ENCODE peak calls at places on chromosomes 5 and 9, in eight cellular contexts. P is adrenal gland, H is breast epithelium, U is A549, B is heart left ventricle, S is lower leg skin, G is ovary, J is HCT116. D is an unnamed sample.
A peak's percentile ranks its signal among the peaks of the same experiment; 100 is the strongest.

GRCh38 chr5:89417990-89418820 is 535.2 kb upstream of the MEF2C start:
- DNase-seq in P (no peak), H (no peak), U (no peak), B (no peak), S (no peak), G (no peak), J (no peak), D (no peak)

GRCh38 chr5:176446884-176447537 is 1.2 kb upstream of the FAF2 start:
- DNase-seq in P (peak; percentile 25), H (no peak), U (no peak), B (no peak), S (peak; percentile 87), G (peak; percentile 40), J (no peak), D (no peak)

GRCh38 chr5:172881691-172882370 is 47.8 kb downstream of the ERGIC1 start:
- DNase-seq in P (peak; percentile 86), H (no peak), U (no peak), B (peak; percentile 48), S (no peak), G (no peak), J (peak; percentile 10), D (no peak)

GRCh38 chr5:95331358-95331757 is 46.5 kb upstream of the MCTP1 start:
- DNase-seq in P (no peak), H (no peak), U (no peak), B (no peak), S (no peak), G (no peak), J (no peak), D (no peak)

GRCh38 chr9:93128011-93128714 is 5.9 kb downstream of the NINJ1 start:
- DNase-seq in P (peak; percentile 12), H (no peak), U (no peak), B (peak; percentile 25), S (peak; percentile 80), G (peak; percentile 11), J (no peak), D (peak; percentile 15)

GRCh38 chr9:34620061-34620994 is at the start of gene DCTN3:
- DNase-seq in P (peak; percentile 96), H (peak; percentile 94), U (peak; percentile 97), B (peak; percentile 96), S (peak; percentile 98), G (peak; percentile 88), J (peak; percentile 89), D (peak; percentile 96)

GRCh38 chr5:126056851-126057622 is 366.2 kb upstream of the GRAMD2B start:
- DNase-seq in P (no peak), H (no peak), U (no peak), B (no peak), S (no peak), G (no peak), J (no peak), D (no peak)

GRCh38 chr5:151678146-151678545 is 8.6 kb downstream of the SPARC start:
- DNase-seq in P (no peak), H (no peak), U (no peak), B (peak; percentile 62), S (no peak), G (no peak), J (no peak), D (no peak)

GRCh38 chr5:176728810-176729209 is 81.5 kb downstream of the TSPAN17 start:
- DNase-seq in P (no peak), H (no peak), U (no peak), B (no peak), S (no peak), G (no peak), J (no peak), D (no peak)

GRCh38 chr9:90515550-90515949 is 127.1 kb downstream of the DIRAS2 start:
- DNase-seq in P (no peak), H (no peak), U (no peak), B (no peak), S (no peak), G (no peak), J (no peak), D (no peak)

GRCh38 chr9:111948958-111949357 is 52.3 kb downstream of the UGCG start:
- DNase-seq in P (no peak), H (no peak), U (no peak), B (no peak), S (no peak), G (no peak), J (no peak), D (no peak)

GRCh38 chr9:107638922-107639321 is 149.4 kb upstream of the KLF4 start:
- DNase-seq in P (peak; percentile 79), H (peak; percentile 21), U (no peak), B (peak; percentile 78), S (peak; percentile 94), G (peak; percentile 76), J (no peak), D (peak; percentile 82)

GRCh38 chr5:56993241-56993640 is 41.3 kb upstream of the MIER3 start:
- DNase-seq in P (no peak), H (no peak), U (no peak), B (no peak), S (no peak), G (no peak), J (no peak), D (no peak)

GRCh38 chr5:669842-670395 is 23.2 kb downstream of the TPPP start:
- DNase-seq in P (no peak), H (no peak), U (no peak), B (peak; percentile 27), S (no peak), G (no peak), J (no peak), D (no peak)

GRCh38 chr5:140423609-140424008 is 22.0 kb downstream of the ANKHD1 start:
- DNase-seq in P (no peak), H (no peak), U (no peak), B (no peak), S (no peak), G (no peak), J (no peak), D (no peak)

DNA sequence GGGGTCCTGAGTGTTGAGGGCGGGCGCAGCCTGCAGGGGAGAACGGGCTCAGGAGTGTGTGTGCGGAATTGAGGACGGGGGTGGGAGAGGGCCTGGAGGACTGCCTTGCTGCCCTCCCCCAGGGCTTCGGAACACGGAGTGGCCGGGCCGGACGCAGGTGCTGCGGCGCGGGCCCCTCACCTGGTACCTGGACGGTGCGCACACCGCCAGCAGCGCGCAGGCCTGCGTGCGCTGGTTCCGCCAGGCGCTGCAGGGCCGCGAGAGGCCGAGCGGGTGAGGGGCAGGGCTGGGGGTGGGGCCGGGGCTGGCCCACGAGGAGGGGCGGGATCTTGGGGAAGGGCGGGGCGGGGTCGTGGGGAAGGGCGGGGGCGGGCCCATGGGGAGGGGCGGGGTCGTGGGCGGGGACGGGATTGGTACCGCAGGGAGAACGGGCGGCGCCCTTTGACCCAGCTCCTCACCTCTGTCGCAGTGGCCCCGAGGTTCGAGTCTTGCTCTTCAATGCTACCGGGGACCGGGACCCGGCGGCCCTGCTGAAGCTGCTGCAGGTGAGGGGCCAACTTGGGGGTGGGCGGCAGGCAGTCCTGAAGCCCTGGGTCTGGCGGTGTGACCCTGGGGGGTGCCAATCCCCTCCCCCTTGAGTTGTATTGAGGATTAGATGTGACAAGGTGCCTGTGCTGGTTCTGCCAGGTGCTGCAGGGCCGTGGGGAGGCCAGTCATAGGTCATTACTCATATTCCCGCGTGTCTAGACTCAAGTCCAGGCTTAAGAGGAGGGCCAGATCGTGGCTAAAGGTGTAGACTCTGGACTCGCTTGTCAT is 7.1 kb downstream of the FPGS start:
- DNase-seq in P (no peak), H (no peak), U (no peak), B (no peak), S (no peak), G (peak; percentile 53), J (no peak), D (no peak)
- TF ChIP-seq POLR2A in P (no peak), H (no peak), U (no peak), B (no peak), S (no peak), G (no peak), J (no peak), D (no peak)

DNA sequence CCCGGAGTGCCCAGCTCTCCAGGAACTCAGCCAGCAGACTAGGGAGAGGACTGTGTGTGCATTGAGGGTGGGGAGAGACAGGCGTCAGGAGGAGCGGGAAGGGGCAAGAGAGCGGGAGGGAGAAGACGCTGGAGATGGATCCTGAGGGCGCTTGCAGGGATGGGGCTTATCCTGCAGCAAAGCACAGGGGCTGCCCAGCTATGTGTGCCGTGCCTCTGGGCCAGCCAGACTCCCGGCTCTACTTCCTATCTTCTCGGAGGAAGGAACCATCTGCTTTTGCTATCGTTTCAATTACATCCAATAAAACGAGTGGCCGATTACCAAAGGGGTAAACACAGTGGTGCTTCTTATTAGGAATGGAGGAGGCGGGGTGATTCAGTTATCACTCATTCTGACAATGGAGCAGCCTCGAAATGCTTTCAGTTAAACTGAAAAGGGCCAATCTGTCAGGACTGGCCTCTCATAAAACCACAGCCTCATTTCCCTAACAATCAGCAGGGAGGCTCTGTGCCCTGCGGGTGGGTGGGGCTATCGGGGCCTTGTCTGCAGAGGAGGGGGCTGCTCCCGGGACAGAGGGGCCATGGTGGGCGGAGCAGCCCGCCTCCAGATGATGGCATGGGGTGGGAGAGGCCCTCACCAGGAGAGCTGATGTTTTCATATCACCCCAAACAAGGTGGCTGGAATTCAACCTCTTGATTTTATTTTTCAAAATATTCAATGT is 168.2 kb downstream of the DAB2IP start:
- DNase-seq in P (no peak), H (no peak), U (no peak), B (no peak), S (peak; percentile 71), G (no peak), J (no peak), D (no peak)
- H3K4me3 ChIP-seq in P (no peak overlapping the region), H (peak overlapping the region; percentile 25), U (no peak overlapping the region), B (no peak overlapping the region), S (no peak overlapping the region), G (no peak overlapping the region), J (no peak overlapping the region), D (no peak overlapping the region)

GRCh38 chr5:168656633-168657032 is 77.5 kb upstream of the PANK3 start:
- DNase-seq in P (no peak), H (peak; percentile 30), U (no peak), B (no peak), S (peak; percentile 69), G (no peak), J (no peak), D (no peak)
- TF ChIP-seq POLR2A in P (no peak), H (no peak), U (no peak), B (no peak), S (no peak), G (no peak), J (no peak), D (no peak)

GRCh38 chr5:64298586-64298985 is 132.9 kb downstream of the RNF180 start:
- DNase-seq in P (no peak), H (no peak), U (no peak), B (no peak), S (no peak), G (no peak), J (no peak), D (no peak)

GRCh38 chr5:64295100-64295499 is 129.5 kb downstream of the RNF180 start:
- DNase-seq in P (no peak), H (no peak), U (no peak), B (no peak), S (no peak), G (no peak), J (no peak), D (no peak)

GRCh38 chr5:64301566-64301965 is 135.9 kb downstream of the RNF180 start:
- DNase-seq in P (no peak), H (no peak), U (no peak), B (no peak), S (no peak), G (no peak), J (no peak), D (no peak)

DNA sequence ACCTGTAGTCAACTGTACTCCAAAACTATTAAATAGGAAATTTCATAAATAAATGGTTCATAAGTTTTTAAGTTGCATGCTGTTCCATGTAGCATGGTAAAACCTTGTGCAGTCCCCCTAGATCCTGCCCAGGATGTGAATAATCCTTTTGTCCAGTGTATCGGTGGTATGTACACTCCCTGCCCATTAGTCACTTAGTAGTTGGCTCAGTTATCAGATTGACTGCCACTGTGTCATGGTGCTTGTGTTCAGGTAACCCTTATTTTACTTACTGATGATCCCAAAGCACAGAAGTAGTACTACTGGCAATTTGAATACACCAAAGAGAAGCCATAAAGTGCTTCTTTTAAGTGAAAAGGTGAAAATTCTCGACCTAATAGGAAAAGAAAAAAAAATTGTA is 134.2 kb downstream of the RNF180 start:
- DNase-seq in P (no peak), H (no peak), U (no peak), B (no peak), S (no peak), G (no peak), J (no peak), D (no peak)
- H3K4me3 ChIP-seq in P (no peak overlapping the region), H (no peak overlapping the region), U (no peak overlapping the region), B (no peak overlapping the region), S (no peak overlapping the region), G (no peak overlapping the region), J (no peak overlapping the region), D (no peak overlapping the region)